ENCODE peak calls at places on chromosomes 2 and 18, in nine cellular contexts. One of them, this sample, is unnamed.

GRCh38 chr2:109089602-109090300 is 39.3 kb upstream of the SH3RF3 start:
- DNase-seq in stomach: no peak
- DNase-seq in uterus: no peak
- DNase-seq in thyroid gland: no peak
- DNase-seq in ovary: no peak
- DNase-seq in heart left ventricle: no peak
- DNase-seq in esophagus squamous epithelium: no peak
- DNase-seq in NB4: no peak
- DNase-seq in HCT116: no peak
- DNase-seq in this sample: no peak

GRCh38 chr18:11310476-11311086 is 161.2 kb upstream of the PIEZO2 start:
- DNase-seq in uterus: no peak
- DNase-seq in esophagus squamous epithelium: no peak
- DNase-seq in NB4: peak
- DNase-seq in heart left ventricle: no peak
- DNase-seq in stomach: no peak
- DNase-seq in thyroid gland: peak
- DNase-seq in ovary: no peak
- DNase-seq in HCT116: peak
- DNase-seq in this sample: no peak

GRCh38 chr2:74146929-74147728 is 583 bp downstream of the BOLA3 start:
- DNase-seq in NB4: peak
- DNase-seq in thyroid gland: peak
- DNase-seq in uterus: no peak
- DNase-seq in HCT116: no peak
- DNase-seq in esophagus squamous epithelium: no peak
- DNase-seq in stomach: no peak
- DNase-seq in ovary: no peak
- DNase-seq in heart left ventricle: no peak
- DNase-seq in this sample: no peak

GRCh38 chr2:118249531-118249930 is 161.3 kb downstream of the INSIG2 start:
- DNase-seq in uterus: no peak
- DNase-seq in heart left ventricle: no peak
- DNase-seq in stomach: no peak
- DNase-seq in ovary: no peak
- DNase-seq in HCT116: no peak
- DNase-seq in thyroid gland: no peak
- DNase-seq in esophagus squamous epithelium: no peak
- DNase-seq in NB4: peak
- DNase-seq in this sample: no peak

GRCh38 chr2:206993964-206994363 is 54.6 kb downstream of the CPO start:
- DNase-seq in uterus: no peak
- DNase-seq in ovary: no peak
- DNase-seq in NB4: peak
- DNase-seq in HCT116: no peak
- DNase-seq in thyroid gland: peak
- DNase-seq in stomach: no peak
- DNase-seq in heart left ventricle: no peak
- DNase-seq in esophagus squamous epithelium: no peak
- DNase-seq in this sample: no peak

GRCh38 chr2:223928113-223929006 is 16.8 kb downstream of the WDFY1 start:
- DNase-seq in uterus: no peak
- DNase-seq in stomach: no peak
- DNase-seq in thyroid gland: no peak
- DNase-seq in NB4: no peak
- DNase-seq in heart left ventricle: no peak
- DNase-seq in ovary: no peak
- DNase-seq in esophagus squamous epithelium: no peak
- DNase-seq in HCT116: no peak
- DNase-seq in this sample: no peak

GRCh38 chr18:79507076-79507545 is 111.4 kb downstream of the NFATC1 start:
- DNase-seq in stomach: peak
- DNase-seq in ovary: peak
- DNase-seq in heart left ventricle: peak
- DNase-seq in HCT116: no peak
- DNase-seq in esophagus squamous epithelium: no peak
- DNase-seq in uterus: peak
- DNase-seq in NB4: peak
- DNase-seq in thyroid gland: peak
- DNase-seq in this sample: peak

GRCh38 chr2:70094978-70095832 is 7.9 kb downstream of the PCBP1 start:
- DNase-seq in stomach: peak
- DNase-seq in NB4: peak
- DNase-seq in heart left ventricle: peak
- DNase-seq in ovary: no peak
- DNase-seq in thyroid gland: no peak
- DNase-seq in uterus: peak
- DNase-seq in esophagus squamous epithelium: peak
- DNase-seq in HCT116: no peak
- DNase-seq in this sample: peak

GRCh38 chr2:139317259-139317658 is 537.1 kb upstream of the NXPH2 start:
- DNase-seq in esophagus squamous epithelium: no peak
- DNase-seq in heart left ventricle: no peak
- DNase-seq in NB4: no peak
- DNase-seq in ovary: no peak
- DNase-seq in thyroid gland: no peak
- DNase-seq in uterus: no peak
- DNase-seq in HCT116: no peak
- DNase-seq in stomach: no peak
- DNase-seq in this sample: no peak

GRCh38 chr2:98608962-98609604 is 694 bp downstream of the UNC50 start:
- DNase-seq in esophagus squamous epithelium: no peak
- DNase-seq in stomach: no peak
- DNase-seq in heart left ventricle: no peak
- DNase-seq in HCT116: no peak
- DNase-seq in thyroid gland: peak
- DNase-seq in ovary: peak
- DNase-seq in NB4: peak
- DNase-seq in uterus: peak
- DNase-seq in this sample: no peak

GRCh38 chr2:226137201-226137811 is 662.3 kb downstream of the IRS1 start:
- DNase-seq in ovary: no peak
- DNase-seq in heart left ventricle: no peak
- DNase-seq in esophagus squamous epithelium: no peak
- DNase-seq in NB4: peak
- DNase-seq in uterus: no peak
- DNase-seq in stomach: no peak
- DNase-seq in thyroid gland: no peak
- DNase-seq in HCT116: no peak
- DNase-seq in this sample: no peak

GRCh38 chr2:26691140-26691539 is 1.4 kb upstream of the KCNK3 start:
- DNase-seq in esophagus squamous epithelium: no peak
- DNase-seq in thyroid gland: peak
- DNase-seq in HCT116: no peak
- DNase-seq in uterus: no peak
- DNase-seq in NB4: no peak
- DNase-seq in stomach: no peak
- DNase-seq in ovary: no peak
- DNase-seq in heart left ventricle: peak
- DNase-seq in this sample: no peak

GRCh38 chr2:222052934-222053367 is 245.8 kb downstream of the PAX3 start:
- DNase-seq in thyroid gland: peak
- DNase-seq in stomach: no peak
- DNase-seq in uterus: no peak
- DNase-seq in ovary: no peak
- DNase-seq in esophagus squamous epithelium: no peak
- DNase-seq in NB4: peak
- DNase-seq in HCT116: peak
- DNase-seq in heart left ventricle: no peak
- DNase-seq in this sample: no peak

GRCh38 chr18:35756506-35757117 is 175.1 kb downstream of the GALNT1 start:
- DNase-seq in heart left ventricle: no peak
- DNase-seq in esophagus squamous epithelium: no peak
- DNase-seq in uterus: no peak
- DNase-seq in HCT116: peak
- DNase-seq in NB4: peak
- DNase-seq in thyroid gland: peak
- DNase-seq in ovary: no peak
- DNase-seq in stomach: peak
- DNase-seq in this sample: peak

GRCh38 chr2:191401287-191401686 is 156.1 kb downstream of the MYO1B start:
- DNase-seq in uterus: no peak
- DNase-seq in HCT116: no peak
- DNase-seq in stomach: no peak
- DNase-seq in ovary: no peak
- DNase-seq in esophagus squamous epithelium: no peak
- DNase-seq in thyroid gland: no peak
- DNase-seq in heart left ventricle: no peak
- DNase-seq in NB4: no peak
- DNase-seq in this sample: no peak

GRCh38 chr2:201432551-201433388 is 18.5 kb downstream of the TRAK2 start:
- DNase-seq in esophagus squamous epithelium: no peak
- DNase-seq in uterus: no peak
- DNase-seq in heart left ventricle: peak
- DNase-seq in stomach: no peak
- DNase-seq in HCT116: no peak
- DNase-seq in ovary: no peak
- DNase-seq in NB4: peak
- DNase-seq in thyroid gland: peak
- DNase-seq in this sample: no peak
- H3K4me3 ChIP-seq in esophagus squamous epithelium: no peak
- H3K4me3 ChIP-seq in uterus: no peak
- H3K4me3 ChIP-seq in heart left ventricle: peak
- H3K4me3 ChIP-seq in stomach: no peak
- H3K4me3 ChIP-seq in HCT116: no peak
- H3K4me3 ChIP-seq in ovary: no peak
- H3K4me3 ChIP-seq in NB4: no peak
- H3K4me3 ChIP-seq in thyroid gland: no peak
- H3K4me3 ChIP-seq in this sample: no peak

GRCh38 chr18:5294618-5295230 is 802 bp downstream of the ZBTB14 start:
- DNase-seq in ovary: peak
- DNase-seq in esophagus squamous epithelium: peak
- DNase-seq in heart left ventricle: peak
- DNase-seq in stomach: peak
- DNase-seq in NB4: peak
- DNase-seq in uterus: peak
- DNase-seq in HCT116: no peak
- DNase-seq in thyroid gland: peak
- DNase-seq in this sample: peak

GRCh38 chr18:5295231-5295920 is at the start of gene ZBTB14:
- DNase-seq in stomach: peak
- DNase-seq in NB4: peak
- DNase-seq in ovary: peak
- DNase-seq in uterus: peak
- DNase-seq in thyroid gland: peak
- DNase-seq in heart left ventricle: peak
- DNase-seq in esophagus squamous epithelium: no peak
- DNase-seq in HCT116: no peak
- DNase-seq in this sample: peak

GRCh38 chr18:5297582-5297981 is 2.1 kb upstream of the ZBTB14 start:
- DNase-seq in heart left ventricle: no peak
- DNase-seq in NB4: peak
- DNase-seq in stomach: no peak
- DNase-seq in esophagus squamous epithelium: no peak
- DNase-seq in HCT116: no peak
- DNase-seq in ovary: no peak
- DNase-seq in uterus: no peak
- DNase-seq in thyroid gland: no peak
- DNase-seq in this sample: no peak

GRCh38 chr18:5296706-5297320 is 1.3 kb upstream of the ZBTB14 start:
- DNase-seq in NB4: peak
- DNase-seq in thyroid gland: peak
- DNase-seq in ovary: peak
- DNase-seq in stomach: peak
- DNase-seq in uterus: peak
- DNase-seq in esophagus squamous epithelium: peak
- DNase-seq in heart left ventricle: peak
- DNase-seq in HCT116: peak
- DNase-seq in this sample: peak

DNA sequence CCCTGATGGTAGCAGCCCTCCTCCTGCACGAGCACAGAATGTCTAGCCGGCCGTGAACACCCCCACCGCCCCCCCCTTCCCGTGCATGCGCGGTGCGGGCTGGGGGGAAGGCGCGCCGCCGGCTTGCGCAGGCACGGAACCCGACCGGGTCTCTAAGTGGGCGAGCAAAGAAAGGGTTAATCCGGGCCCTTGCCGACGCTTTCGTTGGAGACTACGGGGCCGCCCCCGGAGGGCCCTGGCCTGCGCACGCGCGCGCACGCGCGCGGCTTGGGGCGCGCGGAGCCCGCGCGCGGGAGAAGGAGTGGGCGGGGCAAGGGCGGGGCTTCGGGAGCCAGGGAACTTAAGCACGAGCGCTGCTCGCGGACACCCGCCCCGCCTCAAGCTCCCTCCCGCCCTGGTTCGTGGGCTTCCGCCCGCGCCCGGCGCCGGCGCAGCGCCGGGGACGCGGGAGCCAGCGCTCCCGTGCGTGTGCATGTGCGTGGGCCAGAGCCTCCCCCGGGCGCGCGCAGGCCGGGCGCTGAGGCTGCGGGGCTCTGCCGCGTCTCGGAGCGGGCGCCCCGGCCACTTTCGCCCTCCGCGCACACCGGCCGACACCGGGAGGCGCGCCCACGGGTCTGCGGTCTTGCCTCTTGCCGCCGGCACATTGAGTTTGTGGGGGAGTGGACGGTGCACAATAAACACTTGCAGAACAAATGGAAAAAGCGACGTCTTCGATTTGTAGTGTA is 617 bp upstream of the ZBTB14 start:
- DNase-seq in heart left ventricle: peak
- DNase-seq in ovary: peak
- DNase-seq in thyroid gland: peak
- DNase-seq in HCT116: peak
- DNase-seq in uterus: peak
- DNase-seq in esophagus squamous epithelium: peak
- DNase-seq in stomach: peak
- DNase-seq in NB4: peak
- DNase-seq in this sample: peak
- TF ChIP-seq POLR2A in heart left ventricle: no peak
- TF ChIP-seq POLR2A in ovary: no peak
- TF ChIP-seq POLR2A in thyroid gland: peak
- TF ChIP-seq POLR2A in HCT116: no peak
- TF ChIP-seq POLR2A in uterus: no peak
- TF ChIP-seq POLR2A in esophagus squamous epithelium: no peak
- TF ChIP-seq POLR2A in stomach: no peak
- TF ChIP-seq POLR2A in NB4: peak
- TF ChIP-seq POLR2A in this sample: no peak

DNA sequence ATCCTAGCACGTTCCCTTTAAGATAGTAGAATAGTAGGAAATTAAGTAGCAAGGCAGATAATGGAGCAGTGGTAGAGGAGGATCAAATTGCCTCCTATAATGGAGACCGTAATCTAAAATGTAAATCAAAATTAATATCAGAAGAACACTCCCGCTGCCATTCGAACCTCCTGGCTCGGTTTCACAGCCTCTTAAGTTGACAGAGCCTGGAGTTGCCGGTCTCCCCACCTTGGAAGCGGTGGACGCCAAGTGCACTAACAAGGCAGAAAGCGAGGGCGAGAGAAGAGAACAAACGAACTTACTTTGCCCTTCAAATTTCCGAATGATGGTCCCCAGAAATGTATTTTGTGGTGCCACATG is 446 bp downstream of the KCNH7 start:
- DNase-seq in heart left ventricle: no peak
- DNase-seq in thyroid gland: peak
- DNase-seq in uterus: no peak
- DNase-seq in HCT116: no peak
- DNase-seq in NB4: no peak
- DNase-seq in stomach: no peak
- DNase-seq in esophagus squamous epithelium: no peak
- DNase-seq in ovary: no peak
- DNase-seq in this sample: no peak
- H3K4me3 ChIP-seq in heart left ventricle: no peak
- H3K4me3 ChIP-seq in thyroid gland: no peak
- H3K4me3 ChIP-seq in uterus: no peak
- H3K4me3 ChIP-seq in HCT116: no peak
- H3K4me3 ChIP-seq in NB4: no peak
- H3K4me3 ChIP-seq in stomach: peak
- H3K4me3 ChIP-seq in esophagus squamous epithelium: no peak
- H3K4me3 ChIP-seq in ovary: no peak
- H3K4me3 ChIP-seq in this sample: no peak

GRCh38 chr2:20187331-20187730 is 37.6 kb downstream of the SDC1 start:
- DNase-seq in esophagus squamous epithelium: no peak
- DNase-seq in ovary: no peak
- DNase-seq in HCT116: no peak
- DNase-seq in heart left ventricle: no peak
- DNase-seq in NB4: peak
- DNase-seq in uterus: no peak
- DNase-seq in thyroid gland: no peak
- DNase-seq in stomach: no peak
- DNase-seq in this sample: no peak
- TF ChIP-seq POLR2A in esophagus squamous epithelium: no peak
- TF ChIP-seq POLR2A in ovary: no peak
- TF ChIP-seq POLR2A in HCT116: no peak
- TF ChIP-seq POLR2A in heart left ventricle: no peak
- TF ChIP-seq POLR2A in NB4: no peak
- TF ChIP-seq POLR2A in uterus: no peak
- TF ChIP-seq POLR2A in thyroid gland: no peak
- TF ChIP-seq POLR2A in stomach: no peak
- TF ChIP-seq POLR2A in this sample: no peak

This sample was measured in lower leg skin.